ENCODE peak calls at places on chromosomes 11 and 22, in eight cellular contexts. F is progenitor cell of endocrine pancreas; K is DMS153; H is myocyte; Q is HS-27A; V is Calu3; R is CD4-positive, CD25-positive, alpha-beta regulatory T cell; Z is glomerular endothelial cell. A is an unnamed sample.

GRCh38 chr22:50305393-50305657 is 2.1 kb downstream of the PLXNB2 start:
- DNase-seq in F (no peak), K (no peak), H (no peak), Q (no peak), V (no peak), R (no peak), Z (no peak), A (no peak)

GRCh38 chr11:46386674-46387073 is 4.9 kb downstream of the CHRM4 start:
- DNase-seq in F (no peak), K (no peak), H (no peak), Q (no peak), V (no peak), R (no peak), Z (no peak), A (peak)

GRCh38 chr11:12981879-12982531 is 27.1 kb upstream of the RASSF10 start:
- DNase-seq in F (no peak), K (no peak), H (no peak), Q (no peak), V (no peak), R (no peak), Z (no peak), A (no peak)

GRCh38 chr11:74388678-74389327 is 9.4 kb downstream of the PGM2L1 start:
- DNase-seq in F (no peak), K (peak), H (peak), Q (no peak), V (peak), R (peak), Z (peak), A (peak)

GRCh38 chr22:44542561-44543222 is 44.7 kb upstream of the RTL6 start:
- DNase-seq in F (no peak), K (no peak), H (peak), Q (no peak), V (no peak), R (no peak), Z (no peak), A (no peak)

GRCh38 chr22:45036154-45036553 is 26.3 kb upstream of the PHF21B start:
- DNase-seq in F (no peak), K (no peak), H (peak), Q (no peak), V (no peak), R (no peak), Z (no peak), A (no peak)

GRCh38 chr11:130088909-130089668 is 19.4 kb downstream of the APLP2 start:
- DNase-seq in F (no peak), K (no peak), H (peak), Q (no peak), V (no peak), R (no peak), Z (no peak), A (no peak)

GRCh38 chr11:128934926-128935325 is 7.7 kb downstream of the TP53AIP1 start:
- DNase-seq in F (no peak), K (no peak), H (no peak), Q (no peak), V (no peak), R (no peak), Z (no peak), A (no peak)

GRCh38 chr11:131874070-131874469 is 503.7 kb downstream of the NTM start:
- DNase-seq in F (no peak), K (no peak), H (no peak), Q (no peak), V (no peak), R (no peak), Z (no peak), A (no peak)

A was measured in hepatic stellate cell.